ENCODE peak calls at places on chromosome 6, in five cellular contexts. One of them, this sample, is unnamed. For H3K36me3, the result is how much of the 10 kb centered on the place peaks cover.

GRCh38 chr6:166078294-166078693 is 89.4 kb downstream of the TBXT start:
- DNase-seq in mammary epithelial cell: no peak
- DNase-seq in astrocyte: peak
- DNase-seq in PC-3: no peak
- DNase-seq in pancreas: no peak
- DNase-seq in this sample: no peak

GRCh38 chr6:158095031-158095430 is 73.0 kb downstream of the SERAC1 start:
- DNase-seq in mammary epithelial cell: peak
- DNase-seq in PC-3: no peak
- DNase-seq in pancreas: no peak
- DNase-seq in astrocyte: no peak
- DNase-seq in this sample: no peak

GRCh38 chr6:110652520-110652919 is 162.7 kb downstream of the CDK19 start:
- DNase-seq in PC-3: no peak
- DNase-seq in mammary epithelial cell: peak
- DNase-seq in astrocyte: no peak
- DNase-seq in pancreas: no peak
- DNase-seq in this sample: no peak

GRCh38 chr6:144185133-144185836 is 35.0 kb downstream of the STX11 start:
- DNase-seq in astrocyte: peak
- DNase-seq in PC-3: peak
- DNase-seq in pancreas: no peak
- DNase-seq in mammary epithelial cell: no peak
- DNase-seq in this sample: no peak

GRCh38 chr6:29631209-29631810 is 1.7 kb downstream of the GABBR1 start:
- DNase-seq in pancreas: no peak
- DNase-seq in PC-3: no peak
- DNase-seq in mammary epithelial cell: no peak
- DNase-seq in astrocyte: peak
- DNase-seq in this sample: no peak

GRCh38 chr6:71489736-71490135 is 201.1 kb downstream of the OGFRL1 start:
- DNase-seq in mammary epithelial cell: peak
- DNase-seq in astrocyte: peak
- DNase-seq in PC-3: peak
- DNase-seq in pancreas: no peak
- DNase-seq in this sample: no peak

GRCh38 chr6:165573671-165574070 is 89.4 kb downstream of the PDE10A start:
- DNase-seq in mammary epithelial cell: no peak
- DNase-seq in PC-3: peak
- DNase-seq in astrocyte: peak
- DNase-seq in pancreas: peak
- DNase-seq in this sample: peak

GRCh38 chr6:7640607-7641577 is 50.9 kb downstream of the SNRNP48 start:
- DNase-seq in PC-3: peak
- DNase-seq in mammary epithelial cell: peak
- DNase-seq in pancreas: no peak
- DNase-seq in astrocyte: peak
- DNase-seq in this sample: peak

GRCh38 chr6:37979392-37980221 is 160.1 kb downstream of the ZFAND3 start:
- DNase-seq in astrocyte: no peak
- DNase-seq in PC-3: no peak
- DNase-seq in pancreas: no peak
- DNase-seq in mammary epithelial cell: peak
- DNase-seq in this sample: no peak

GRCh38 chr6:36594816-36595167 is 630 bp downstream of the SRSF3 start:
- DNase-seq in PC-3: no peak
- DNase-seq in pancreas: no peak
- DNase-seq in astrocyte: no peak
- DNase-seq in mammary epithelial cell: no peak
- DNase-seq in this sample: no peak

GRCh38 chr6:125789576-125790402 is 971 bp upstream of the NCOA7 start:
- DNase-seq in mammary epithelial cell: peak
- DNase-seq in PC-3: no peak
- DNase-seq in pancreas: peak
- DNase-seq in astrocyte: peak
- DNase-seq in this sample: peak

GRCh38 chr6:13462380-13463326 is 24.7 kb downstream of the GFOD1 start:
- DNase-seq in astrocyte: peak
- DNase-seq in pancreas: no peak
- DNase-seq in PC-3: no peak
- DNase-seq in mammary epithelial cell: no peak
- DNase-seq in this sample: no peak

GRCh38 chr6:107185570-107185969 is 70.3 kb upstream of the BEND3 start:
- DNase-seq in PC-3: peak
- DNase-seq in mammary epithelial cell: peak
- DNase-seq in astrocyte: no peak
- DNase-seq in pancreas: no peak
- DNase-seq in this sample: peak

GRCh38 chr6:2839195-2839981 is 2.3 kb downstream of the SERPINB1 start:
- DNase-seq in pancreas: no peak
- DNase-seq in PC-3: peak
- DNase-seq in astrocyte: peak
- DNase-seq in mammary epithelial cell: peak
- DNase-seq in this sample: peak

GRCh38 chr6:22886881-22887581 is 317.7 kb downstream of the HDGFL1 start:
- DNase-seq in astrocyte: peak
- DNase-seq in PC-3: no peak
- DNase-seq in mammary epithelial cell: peak
- DNase-seq in pancreas: no peak
- DNase-seq in this sample: no peak

GRCh38 chr6:170284866-170285469 is 5.9 kb downstream of the DLL1 start:
- DNase-seq in PC-3: no peak
- DNase-seq in pancreas: no peak
- DNase-seq in mammary epithelial cell: no peak
- DNase-seq in astrocyte: no peak
- DNase-seq in this sample: no peak

GRCh38 chr6:137964876-137965275 is 97.8 kb downstream of the TNFAIP3 start:
- DNase-seq in pancreas: no peak
- DNase-seq in astrocyte: no peak
- DNase-seq in PC-3: no peak
- DNase-seq in mammary epithelial cell: no peak
- DNase-seq in this sample: no peak

GRCh38 chr6:136523196-136523595 is 27.0 kb downstream of the MAP7 start:
- DNase-seq in PC-3: no peak
- DNase-seq in astrocyte: no peak
- DNase-seq in mammary epithelial cell: no peak
- DNase-seq in pancreas: no peak
- DNase-seq in this sample: no peak

GRCh38 chr6:88349511-88349910 is 183.4 kb upstream of the CNR1 start:
- DNase-seq in PC-3: peak
- DNase-seq in mammary epithelial cell: peak
- DNase-seq in astrocyte: peak
- DNase-seq in pancreas: no peak
- DNase-seq in this sample: no peak

GRCh38 chr6:43773050-43773956 is 3.3 kb downstream of the VEGFA start:
- DNase-seq in pancreas: peak
- DNase-seq in astrocyte: no peak
- DNase-seq in mammary epithelial cell: peak
- DNase-seq in PC-3: peak
- DNase-seq in this sample: peak
- H3K36me3 ChIP-seq in pancreas: under half
- H3K36me3 ChIP-seq in astrocyte: under half
- H3K36me3 ChIP-seq in mammary epithelial cell: under half
- H3K36me3 ChIP-seq in PC-3: half or more
- H3K36me3 ChIP-seq in this sample: under half

GRCh38 chr6:150142657-150143501 is at the start of gene PPP1R14C:
- DNase-seq in pancreas: peak
- DNase-seq in PC-3: peak
- DNase-seq in astrocyte: peak
- DNase-seq in mammary epithelial cell: peak
- DNase-seq in this sample: peak
- H3K4me3 ChIP-seq in pancreas: peak
- H3K4me3 ChIP-seq in PC-3: peak
- H3K4me3 ChIP-seq in astrocyte: peak
- H3K4me3 ChIP-seq in mammary epithelial cell: peak
- H3K4me3 ChIP-seq in this sample: peak

DNA sequence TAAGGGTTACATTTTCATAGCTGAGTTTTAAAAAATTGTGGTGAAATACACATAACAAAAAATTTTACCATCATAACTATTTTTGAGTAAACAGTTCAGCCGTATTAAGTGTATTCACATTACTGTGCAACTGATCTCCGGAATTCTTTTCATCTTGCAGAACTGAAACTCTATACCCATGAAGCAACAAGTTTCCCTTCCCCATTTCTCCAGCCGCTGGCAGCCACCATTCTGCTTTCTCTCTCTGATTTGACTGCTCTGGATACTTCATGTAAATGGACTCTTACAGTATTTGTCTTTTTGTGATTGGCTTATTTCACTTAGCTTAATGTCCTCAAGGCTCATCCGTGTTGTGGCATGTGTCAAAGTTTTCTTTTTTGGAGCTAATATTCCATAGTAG is 341.6 kb downstream of the QKI start:
- DNase-seq in PC-3: no peak
- DNase-seq in pancreas: no peak
- DNase-seq in astrocyte: no peak
- DNase-seq in mammary epithelial cell: no peak
- DNase-seq in this sample: no peak
- H3K27ac ChIP-seq in PC-3: no peak
- H3K27ac ChIP-seq in pancreas: no peak
- H3K27ac ChIP-seq in astrocyte: no peak
- H3K27ac ChIP-seq in mammary epithelial cell: no peak
- H3K27ac ChIP-seq in this sample: no peak

GRCh38 chr6:112432853-112433252 is 85.7 kb downstream of the RFPL4B start:
- DNase-seq in PC-3: no peak
- DNase-seq in mammary epithelial cell: no peak
- DNase-seq in pancreas: no peak
- DNase-seq in astrocyte: no peak
- DNase-seq in this sample: no peak
- H3K36me3 ChIP-seq in PC-3: under half
- H3K36me3 ChIP-seq in mammary epithelial cell: under half
- H3K36me3 ChIP-seq in pancreas: under half
- H3K36me3 ChIP-seq in astrocyte: under half
- H3K36me3 ChIP-seq in this sample: under half

DNA sequence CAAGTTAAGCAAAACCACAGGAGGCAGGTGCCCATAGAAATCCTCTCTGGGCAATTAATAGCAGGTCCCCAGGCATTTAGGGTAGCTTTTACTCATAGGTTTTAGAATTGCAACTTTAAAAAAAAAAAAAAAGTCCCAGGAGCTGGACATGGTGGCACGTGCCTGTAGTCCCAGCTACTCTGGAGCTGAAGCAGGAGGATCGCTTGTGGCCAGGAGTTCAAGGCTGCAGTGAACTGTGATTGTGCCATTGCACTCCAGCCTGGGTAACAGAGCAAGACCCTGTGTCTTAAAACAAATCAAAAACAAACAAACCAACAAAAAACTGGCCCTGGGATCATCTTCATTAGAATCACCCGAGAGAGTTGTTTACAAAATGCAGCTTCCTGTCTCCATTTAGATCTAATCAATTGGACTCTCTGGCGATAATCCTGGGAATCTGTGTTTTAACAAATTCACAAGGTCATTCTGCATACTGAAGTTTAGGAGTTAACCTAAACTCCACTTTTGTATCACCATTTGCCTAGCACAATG is 131.8 kb upstream of the AKAP12 start:
- DNase-seq in mammary epithelial cell: no peak
- DNase-seq in PC-3: no peak
- DNase-seq in pancreas: no peak
- DNase-seq in astrocyte: no peak
- DNase-seq in this sample: no peak
- H3K4me3 ChIP-seq in mammary epithelial cell: no peak
- H3K4me3 ChIP-seq in PC-3: no peak
- H3K4me3 ChIP-seq in pancreas: no peak
- H3K4me3 ChIP-seq in astrocyte: no peak
- H3K4me3 ChIP-seq in this sample: no peak

GRCh38 chr6:10421508-10422281 is 6.8 kb upstream of the TFAP2A start:
- DNase-seq in astrocyte: no peak
- DNase-seq in mammary epithelial cell: no peak
- DNase-seq in pancreas: no peak
- DNase-seq in PC-3: no peak
- DNase-seq in this sample: no peak
- H3K27ac ChIP-seq in astrocyte: no peak
- H3K27ac ChIP-seq in mammary epithelial cell: no peak
- H3K27ac ChIP-seq in pancreas: no peak
- H3K27ac ChIP-seq in PC-3: no peak
- H3K27ac ChIP-seq in this sample: no peak

GRCh38 chr6:151096255-151096612 is 143.5 kb upstream of the AKAP12 start:
- DNase-seq in pancreas: no peak
- DNase-seq in mammary epithelial cell: no peak
- DNase-seq in astrocyte: no peak
- DNase-seq in PC-3: no peak
- DNase-seq in this sample: no peak

GRCh38 chr6:151095538-151096254 is 144.1 kb upstream of the AKAP12 start:
- DNase-seq in PC-3: no peak
- DNase-seq in mammary epithelial cell: no peak
- DNase-seq in astrocyte: no peak
- DNase-seq in pancreas: no peak
- DNase-seq in this sample: no peak

GRCh38 chr6:151092561-151092960 is 147.2 kb upstream of the AKAP12 start:
- DNase-seq in pancreas: no peak
- DNase-seq in PC-3: peak
- DNase-seq in mammary epithelial cell: no peak
- DNase-seq in astrocyte: peak
- DNase-seq in this sample: no peak

GRCh38 chr6:151091571-151091970 is 148.2 kb upstream of the AKAP12 start:
- DNase-seq in astrocyte: no peak
- DNase-seq in pancreas: no peak
- DNase-seq in PC-3: peak
- DNase-seq in mammary epithelial cell: no peak
- DNase-seq in this sample: no peak

DNA sequence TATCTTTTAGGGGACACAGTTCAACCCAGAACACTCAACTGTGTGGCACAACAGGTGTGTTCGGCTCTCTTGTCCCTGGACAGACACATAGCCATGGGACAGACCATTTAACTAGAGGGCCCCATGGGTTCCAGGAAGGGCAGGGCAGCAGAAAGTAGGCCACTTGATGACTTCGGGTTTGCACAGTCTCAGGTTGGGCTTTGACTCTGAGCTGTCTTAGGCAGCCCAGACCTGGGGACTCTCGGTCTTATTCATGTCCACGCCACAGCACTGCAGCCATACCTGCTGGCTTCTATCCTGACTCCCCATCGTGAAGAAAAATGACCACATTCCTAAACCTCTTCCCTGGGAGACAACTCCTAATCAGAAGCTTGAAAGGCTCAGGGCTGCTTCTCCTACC is 146.1 kb upstream of the AKAP12 start:
- DNase-seq in astrocyte: no peak
- DNase-seq in mammary epithelial cell: no peak
- DNase-seq in PC-3: no peak
- DNase-seq in pancreas: no peak
- DNase-seq in this sample: no peak
- H3K36me3 ChIP-seq in astrocyte: under half
- H3K36me3 ChIP-seq in mammary epithelial cell: under half
- H3K36me3 ChIP-seq in PC-3: under half
- H3K36me3 ChIP-seq in pancreas: under half
- H3K36me3 ChIP-seq in this sample: under half

DNA sequence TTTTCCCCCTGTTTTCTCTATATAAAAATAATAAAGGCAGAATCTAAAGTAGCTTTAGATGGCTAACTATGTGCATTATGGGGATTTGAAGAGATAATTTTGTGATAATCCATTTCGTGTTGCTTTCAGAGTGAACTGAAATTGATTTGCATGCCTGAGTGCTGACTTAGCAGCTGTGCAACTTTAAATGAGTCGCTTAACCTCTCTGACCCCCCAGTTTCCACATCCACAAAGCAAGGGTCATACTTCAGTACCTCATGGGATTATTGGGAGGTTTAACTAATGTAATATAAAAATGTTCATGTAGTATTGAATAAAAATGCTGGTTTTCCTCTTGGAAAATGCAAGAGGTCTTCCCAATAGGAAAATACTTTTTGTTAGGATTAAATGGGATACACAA is 63.8 kb upstream of the FABP7 start:
- DNase-seq in pancreas: no peak
- DNase-seq in astrocyte: peak
- DNase-seq in PC-3: no peak
- DNase-seq in mammary epithelial cell: no peak
- DNase-seq in this sample: no peak
- H3K4me3 ChIP-seq in pancreas: no peak
- H3K4me3 ChIP-seq in astrocyte: no peak
- H3K4me3 ChIP-seq in PC-3: no peak
- H3K4me3 ChIP-seq in mammary epithelial cell: no peak
- H3K4me3 ChIP-seq in this sample: no peak

This sample was measured in small intestine.